ENCODE peak calls at places on chromosomes 7 and 10, in six cellular contexts. One of them, this sample, is unnamed.

GRCh38 chr7:5634107-5634950 is 147.1 kb downstream of the RNF216 start:
- DNase-seq in CD8-positive, alpha-beta T cell: no peak
- DNase-seq in cardiac muscle cell: peak
- DNase-seq in pancreas: peak
- DNase-seq in substantia nigra: peak
- DNase-seq in colonic mucosa: peak
- DNase-seq in this sample: no peak

GRCh38 chr7:2530076-2530967 is 10.7 kb downstream of the LFNG start:
- DNase-seq in pancreas: peak
- DNase-seq in substantia nigra: no peak
- DNase-seq in cardiac muscle cell: no peak
- DNase-seq in colonic mucosa: peak
- DNase-seq in CD8-positive, alpha-beta T cell: peak
- DNase-seq in this sample: no peak

GRCh38 chr7:2011266-2012043 is 221.3 kb downstream of the MAD1L1 start:
- DNase-seq in substantia nigra: no peak
- DNase-seq in CD8-positive, alpha-beta T cell: no peak
- DNase-seq in cardiac muscle cell: no peak
- DNase-seq in colonic mucosa: no peak
- DNase-seq in pancreas: no peak
- DNase-seq in this sample: no peak

GRCh38 chr10:101568054-101568745 is 19.9 kb downstream of the POLL start:
- DNase-seq in cardiac muscle cell: no peak
- DNase-seq in pancreas: no peak
- DNase-seq in colonic mucosa: no peak
- DNase-seq in substantia nigra: no peak
- DNase-seq in CD8-positive, alpha-beta T cell: no peak
- DNase-seq in this sample: no peak

GRCh38 chr7:116439856-116440549 is 59.5 kb upstream of the CAV2 start:
- DNase-seq in pancreas: no peak
- DNase-seq in cardiac muscle cell: no peak
- DNase-seq in substantia nigra: no peak
- DNase-seq in CD8-positive, alpha-beta T cell: no peak
- DNase-seq in colonic mucosa: no peak
- DNase-seq in this sample: no peak

GRCh38 chr10:47379901-47380300 is 4.2 kb downstream of the ZNF488 start:
- DNase-seq in cardiac muscle cell: no peak
- DNase-seq in colonic mucosa: peak
- DNase-seq in substantia nigra: peak
- DNase-seq in pancreas: no peak
- DNase-seq in CD8-positive, alpha-beta T cell: no peak
- DNase-seq in this sample: no peak

GRCh38 chr10:98748298-98748697 is 301.6 kb upstream of the HPS1 start:
- DNase-seq in CD8-positive, alpha-beta T cell: no peak
- DNase-seq in colonic mucosa: peak
- DNase-seq in pancreas: no peak
- DNase-seq in substantia nigra: no peak
- DNase-seq in cardiac muscle cell: peak
- DNase-seq in this sample: no peak

GRCh38 chr7:117350027-117350426 is 27.2 kb upstream of the WNT2 start:
- DNase-seq in cardiac muscle cell: no peak
- DNase-seq in colonic mucosa: no peak
- DNase-seq in CD8-positive, alpha-beta T cell: no peak
- DNase-seq in pancreas: no peak
- DNase-seq in substantia nigra: peak
- DNase-seq in this sample: no peak

GRCh38 chr10:29522038-29522855 is 112.5 kb downstream of the SVIL start:
- DNase-seq in pancreas: no peak
- DNase-seq in substantia nigra: no peak
- DNase-seq in CD8-positive, alpha-beta T cell: no peak
- DNase-seq in colonic mucosa: no peak
- DNase-seq in cardiac muscle cell: no peak
- DNase-seq in this sample: no peak

GRCh38 chr7:108012499-108013430 is 9.8 kb upstream of the LAMB1 start:
- DNase-seq in substantia nigra: no peak
- DNase-seq in colonic mucosa: peak
- DNase-seq in CD8-positive, alpha-beta T cell: no peak
- DNase-seq in cardiac muscle cell: peak
- DNase-seq in pancreas: no peak
- DNase-seq in this sample: peak

GRCh38 chr7:117827861-117828260 is 45.4 kb downstream of the CTTNBP2 start:
- DNase-seq in CD8-positive, alpha-beta T cell: no peak
- DNase-seq in substantia nigra: no peak
- DNase-seq in pancreas: no peak
- DNase-seq in colonic mucosa: no peak
- DNase-seq in cardiac muscle cell: no peak
- DNase-seq in this sample: peak

GRCh38 chr10:62426600-62426999 is 52.4 kb downstream of the ZNF365 start:
- DNase-seq in colonic mucosa: no peak
- DNase-seq in substantia nigra: no peak
- DNase-seq in CD8-positive, alpha-beta T cell: no peak
- DNase-seq in cardiac muscle cell: no peak
- DNase-seq in pancreas: no peak
- DNase-seq in this sample: no peak

GRCh38 chr7:152884321-152884720 is 124.8 kb downstream of the ACTR3B start:
- DNase-seq in pancreas: no peak
- DNase-seq in cardiac muscle cell: no peak
- DNase-seq in CD8-positive, alpha-beta T cell: no peak
- DNase-seq in substantia nigra: no peak
- DNase-seq in colonic mucosa: no peak
- DNase-seq in this sample: no peak

GRCh38 chr7:42745357-42746022 is 166.4 kb downstream of the C7orf25 start:
- DNase-seq in substantia nigra: peak
- DNase-seq in colonic mucosa: peak
- DNase-seq in CD8-positive, alpha-beta T cell: no peak
- DNase-seq in cardiac muscle cell: peak
- DNase-seq in pancreas: no peak
- DNase-seq in this sample: no peak

GRCh38 chr10:34666008-34666700 is 148.9 kb downstream of the PARD3 start:
- DNase-seq in CD8-positive, alpha-beta T cell: no peak
- DNase-seq in substantia nigra: no peak
- DNase-seq in pancreas: peak
- DNase-seq in cardiac muscle cell: peak
- DNase-seq in colonic mucosa: peak
- DNase-seq in this sample: peak

GRCh38 chr10:86019141-86019540 is 347.5 kb downstream of the GRID1 start:
- DNase-seq in CD8-positive, alpha-beta T cell: no peak
- DNase-seq in colonic mucosa: no peak
- DNase-seq in substantia nigra: no peak
- DNase-seq in cardiac muscle cell: no peak
- DNase-seq in pancreas: no peak
- DNase-seq in this sample: no peak

GRCh38 chr7:13050703-13051102 is 363.3 kb downstream of the ARL4A start:
- DNase-seq in cardiac muscle cell: peak
- DNase-seq in CD8-positive, alpha-beta T cell: no peak
- DNase-seq in pancreas: no peak
- DNase-seq in colonic mucosa: no peak
- DNase-seq in substantia nigra: no peak
- DNase-seq in this sample: no peak

GRCh38 chr10:122127943-122128342 is 139.0 kb downstream of the TACC2 start:
- DNase-seq in pancreas: no peak
- DNase-seq in CD8-positive, alpha-beta T cell: no peak
- DNase-seq in substantia nigra: no peak
- DNase-seq in colonic mucosa: no peak
- DNase-seq in cardiac muscle cell: peak
- DNase-seq in this sample: no peak

GRCh38 chr7:1940402-1940786 is 270.3 kb downstream of the ELFN1 start:
- DNase-seq in pancreas: peak
- DNase-seq in cardiac muscle cell: peak
- DNase-seq in CD8-positive, alpha-beta T cell: peak
- DNase-seq in colonic mucosa: peak
- DNase-seq in substantia nigra: peak
- DNase-seq in this sample: no peak

GRCh38 chr7:100053201-100053600 is 3.6 kb downstream of the ZSCAN21 start:
- DNase-seq in pancreas: peak
- DNase-seq in cardiac muscle cell: peak
- DNase-seq in substantia nigra: peak
- DNase-seq in colonic mucosa: peak
- DNase-seq in CD8-positive, alpha-beta T cell: no peak
- DNase-seq in this sample: peak

GRCh38 chr10:123380491-123381085 is 226.4 kb downstream of the BUB3 start:
- DNase-seq in substantia nigra: no peak
- DNase-seq in pancreas: no peak
- DNase-seq in cardiac muscle cell: peak
- DNase-seq in CD8-positive, alpha-beta T cell: no peak
- DNase-seq in colonic mucosa: no peak
- DNase-seq in this sample: no peak

GRCh38 chr10:32446701-32447406 is 914 bp downstream of the CCDC7 start:
- DNase-seq in substantia nigra: peak
- DNase-seq in CD8-positive, alpha-beta T cell: no peak
- DNase-seq in pancreas: no peak
- DNase-seq in colonic mucosa: peak
- DNase-seq in cardiac muscle cell: peak
- DNase-seq in this sample: no peak

GRCh38 chr7:74334026-74334425 is 44.8 kb downstream of the CLIP2 start:
- DNase-seq in pancreas: no peak
- DNase-seq in colonic mucosa: no peak
- DNase-seq in substantia nigra: no peak
- DNase-seq in CD8-positive, alpha-beta T cell: no peak
- DNase-seq in cardiac muscle cell: peak
- DNase-seq in this sample: no peak

GRCh38 chr10:110577056-110577455 is 9.6 kb downstream of the SMC3 start:
- DNase-seq in colonic mucosa: no peak
- DNase-seq in substantia nigra: no peak
- DNase-seq in pancreas: no peak
- DNase-seq in CD8-positive, alpha-beta T cell: no peak
- DNase-seq in cardiac muscle cell: peak
- DNase-seq in this sample: no peak

GRCh38 chr7:157839226-157839625 is 502.4 kb downstream of the DNAJB6 start:
- DNase-seq in colonic mucosa: no peak
- DNase-seq in substantia nigra: no peak
- DNase-seq in CD8-positive, alpha-beta T cell: no peak
- DNase-seq in pancreas: no peak
- DNase-seq in cardiac muscle cell: no peak
- DNase-seq in this sample: no peak

GRCh38 chr10:110107887-110108286 is 99.5 kb upstream of the MXI1 start:
- DNase-seq in cardiac muscle cell: no peak
- DNase-seq in substantia nigra: no peak
- DNase-seq in colonic mucosa: no peak
- DNase-seq in CD8-positive, alpha-beta T cell: no peak
- DNase-seq in pancreas: no peak
- DNase-seq in this sample: no peak

GRCh38 chr7:28277364-28277763 is 96.8 kb upstream of the JAZF1 start:
- DNase-seq in pancreas: no peak
- DNase-seq in cardiac muscle cell: no peak
- DNase-seq in substantia nigra: no peak
- DNase-seq in CD8-positive, alpha-beta T cell: no peak
- DNase-seq in colonic mucosa: no peak
- DNase-seq in this sample: no peak

GRCh38 chr7:149882264-149883048 is 8.7 kb downstream of the ATP6V0E2 start:
- DNase-seq in pancreas: peak
- DNase-seq in substantia nigra: peak
- DNase-seq in colonic mucosa: peak
- DNase-seq in cardiac muscle cell: peak
- DNase-seq in CD8-positive, alpha-beta T cell: no peak
- DNase-seq in this sample: no peak

DNA sequence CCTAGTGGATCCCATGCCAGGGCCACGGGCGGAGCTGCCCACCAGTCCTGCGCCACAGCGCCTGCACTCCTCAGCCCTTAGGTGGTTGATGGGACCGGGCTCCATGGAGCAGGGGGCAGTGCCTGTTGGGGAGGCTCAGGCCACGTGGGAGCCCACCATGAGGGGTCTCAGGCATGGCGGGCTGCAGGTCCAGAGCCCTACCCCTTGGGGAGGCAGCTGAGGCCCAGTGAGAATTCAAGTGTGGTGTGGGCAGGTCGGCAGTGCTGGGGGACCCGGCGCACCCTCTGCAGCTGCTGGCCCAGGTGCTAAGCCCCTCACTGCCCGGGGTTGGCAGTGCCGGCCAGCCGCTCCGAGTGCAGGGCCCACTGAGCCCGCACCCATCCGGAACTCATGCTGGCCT is 139.8 kb upstream of the LYZL2 start:
- DNase-seq in cardiac muscle cell: no peak
- DNase-seq in CD8-positive, alpha-beta T cell: no peak
- DNase-seq in substantia nigra: no peak
- DNase-seq in pancreas: no peak
- DNase-seq in colonic mucosa: no peak
- DNase-seq in this sample: no peak
- H3K27ac ChIP-seq in cardiac muscle cell: no peak
- H3K27ac ChIP-seq in CD8-positive, alpha-beta T cell: no peak
- H3K27ac ChIP-seq in substantia nigra: no peak
- H3K27ac ChIP-seq in pancreas: no peak
- H3K27ac ChIP-seq in colonic mucosa: no peak
- H3K27ac ChIP-seq in this sample: no peak

GRCh38 chr7:70393956-70394355 is 738.0 kb upstream of the GALNT17 start:
- DNase-seq in substantia nigra: no peak
- DNase-seq in CD8-positive, alpha-beta T cell: no peak
- DNase-seq in cardiac muscle cell: no peak
- DNase-seq in colonic mucosa: no peak
- DNase-seq in pancreas: no peak
- DNase-seq in this sample: no peak
- H3K27ac ChIP-seq in substantia nigra: no peak
- H3K27ac ChIP-seq in CD8-positive, alpha-beta T cell: no peak
- H3K27ac ChIP-seq in cardiac muscle cell: no peak
- H3K27ac ChIP-seq in colonic mucosa: no peak
- H3K27ac ChIP-seq in pancreas: no peak
- H3K27ac ChIP-seq in this sample: no peak

GRCh38 chr10:131802991-131803390 is 97.8 kb upstream of the PPP2R2D start:
- DNase-seq in substantia nigra: no peak
- DNase-seq in cardiac muscle cell: no peak
- DNase-seq in pancreas: no peak
- DNase-seq in colonic mucosa: no peak
- DNase-seq in CD8-positive, alpha-beta T cell: no peak
- DNase-seq in this sample: no peak
- H3K27ac ChIP-seq in substantia nigra: no peak
- H3K27ac ChIP-seq in cardiac muscle cell: no peak
- H3K27ac ChIP-seq in pancreas: no peak
- H3K27ac ChIP-seq in colonic mucosa: no peak
- H3K27ac ChIP-seq in CD8-positive, alpha-beta T cell: no peak
- H3K27ac ChIP-seq in this sample: no peak

DNA sequence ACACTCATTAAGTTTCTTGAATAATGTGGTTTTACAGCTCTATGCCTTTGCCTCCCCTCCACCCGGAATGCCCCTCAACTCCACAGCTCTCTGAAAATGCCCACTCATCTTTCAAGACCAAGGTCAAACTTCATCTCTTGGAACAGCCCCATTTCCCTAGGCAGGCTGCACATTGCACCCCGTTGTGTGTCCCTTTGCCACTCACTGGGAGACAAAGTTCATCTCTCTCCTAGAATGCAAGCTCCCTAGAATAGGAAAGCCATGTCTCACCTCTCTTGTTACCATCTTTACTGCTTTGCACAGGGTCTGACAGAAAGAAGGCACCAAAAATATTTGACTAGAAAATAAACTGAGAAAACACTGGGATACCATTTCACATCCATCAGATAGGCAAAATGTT is 33.3 kb downstream of the UBE2H start:
- DNase-seq in pancreas: no peak
- DNase-seq in substantia nigra: no peak
- DNase-seq in colonic mucosa: no peak
- DNase-seq in CD8-positive, alpha-beta T cell: no peak
- DNase-seq in cardiac muscle cell: no peak
- DNase-seq in this sample: no peak
- H3K27ac ChIP-seq in pancreas: no peak
- H3K27ac ChIP-seq in substantia nigra: no peak
- H3K27ac ChIP-seq in colonic mucosa: no peak
- H3K27ac ChIP-seq in CD8-positive, alpha-beta T cell: no peak
- H3K27ac ChIP-seq in cardiac muscle cell: peak
- H3K27ac ChIP-seq in this sample: no peak

GRCh38 chr10:28282341-28282740 is 20.5 kb downstream of the MPP7 start:
- DNase-seq in substantia nigra: no peak
- DNase-seq in colonic mucosa: no peak
- DNase-seq in cardiac muscle cell: no peak
- DNase-seq in pancreas: no peak
- DNase-seq in CD8-positive, alpha-beta T cell: no peak
- DNase-seq in this sample: no peak
- H3K27ac ChIP-seq in substantia nigra: no peak
- H3K27ac ChIP-seq in colonic mucosa: no peak
- H3K27ac ChIP-seq in cardiac muscle cell: peak
- H3K27ac ChIP-seq in pancreas: peak
- H3K27ac ChIP-seq in CD8-positive, alpha-beta T cell: no peak
- H3K27ac ChIP-seq in this sample: no peak

This sample was measured in epithelial cell of prostate.